ENCODE peak calls at places on chromosome 10, in seven cellular contexts. F is SHP77 treated with DMSO at 0.1 percent for 48 hours, E is T-helper 2 cell, H is foreskin fibroblast, B is stomach, T is hippocampal formation, I is H7. N is an unnamed sample.

GRCh38 chr10:62632071-62632809 is 172.3 kb upstream of the ADO start:
- DNase-seq in F (no peak), E (peak; percentile 14), H (no peak), B (no peak), T (no peak), I (no peak), N (peak; percentile 45)

GRCh38 chr10:133100706-133101463 is 13.2 kb downstream of the ADGRA1 start:
- DNase-seq in F (no peak), E (no peak), H (peak; percentile 9), B (peak; percentile 54), T (no peak), I (peak; percentile 98), N (no peak)

GRCh38 chr10:67969875-67970274 is 85.4 kb downstream of the SIRT1 start:
- DNase-seq in F (no peak), E (no peak), H (no peak), B (no peak), T (no peak), I (no peak), N (no peak)

GRCh38 chr10:108597657-108598319 is 1325.5 kb downstream of the XPNPEP1 start:
- DNase-seq in F (no peak), E (no peak), H (no peak), B (no peak), T (no peak), I (no peak), N (no peak)

GRCh38 chr10:71840177-71840711 is 10.8 kb downstream of the PSAP start:
- DNase-seq in F (no peak), E (no peak), H (peak; percentile 95), B (peak; percentile 80), T (peak; percentile 56), I (peak; percentile 92), N (no peak)

GRCh38 chr10:132070724-132071123 is 5.0 kb downstream of the JAKMIP3 start:
- DNase-seq in F (no peak), E (no peak), H (no peak), B (no peak), T (no peak), I (peak; percentile 10), N (no peak)

GRCh38 chr10:121002586-121003205 is 151.5 kb downstream of the WDR11 start:
- DNase-seq in F (no peak), E (no peak), H (no peak), B (peak; percentile 50), T (no peak), I (no peak), N (no peak)

GRCh38 chr10:133445751-133446708 is 7.7 kb upstream of the SCART1 start:
- DNase-seq in F (no peak), E (no peak), H (no peak), B (peak; percentile 22), T (no peak), I (peak; percentile 62), N (no peak)

N was measured in effector CD4-positive, alpha-beta T cell.